ENCODE peak calls at places on chromosomes 13 and 19, in eight cellular contexts. V is fibroblast of pulmonary artery; I is activated T-helper 1 cell treated with anti-CD3 and anti-CD28 coated beads, Interleukin-12 subunit alpha, Interleukin-12 subunit beta, Interleukin-2, Interleukin-4 antibody, amounts not matched to agents 30 ng/mL and 10 ng/mL and 1 ng/mL, durations not matched to agents 14 hours and 24 hours and 36 hours; J is NCI-H345; A is HCEC 1CT; Z is HT-29; X is left ventricle myocardium inferior; C is cerebellum. D is an unnamed sample.

GRCh38 chr13:41613984-41614581 is 156.7 kb downstream of the RGCC start:
- DNase-seq in Z (peak; percentile 93), I (no peak), J (no peak), A (peak; percentile 98), X (peak; percentile 66), V (peak; percentile 97), C (no peak), D (no peak)

GRCh38 chr19:41702208-41702651 is 6.2 kb upstream of the CEACAM5 start:
- DNase-seq in Z (no peak), C (no peak), V (peak; percentile 11), A (peak; percentile 37), I (no peak), J (no peak), X (no peak), D (no peak)

GRCh38 chr19:44757057-44757734 is 8.7 kb downstream of the BCL3 start:
- DNase-seq in I (no peak), X (peak; percentile 81), A (peak; percentile 71), J (no peak), C (no peak), Z (no peak), V (peak; percentile 77), D (no peak)

GRCh38 chr19:47697863-47698609 is 15.2 kb upstream of the EHD2 start:
- DNase-seq in C (peak; percentile 90), J (peak; percentile 27), A (peak; percentile 75), V (peak; percentile 90), I (peak; percentile 38), X (peak; percentile 73), Z (peak; percentile 96), D (peak; percentile 19)

GRCh38 chr19:41626877-41627276 is at the start of gene CEACAM4:
- DNase-seq in I (no peak), V (no peak), J (no peak), X (peak; percentile 36), A (no peak), C (no peak), Z (no peak), D (no peak)

GRCh38 chr13:85013006-85013405 is 786.2 kb downstream of the SLITRK6 start:
- DNase-seq in I (no peak), C (no peak), Z (no peak), V (no peak), J (no peak), X (no peak), A (no peak), D (no peak)

GRCh38 chr19:14162871-14163297 is 26.5 kb upstream of the ASF1B start:
- DNase-seq in Z (no peak), J (no peak), I (no peak), V (no peak), A (no peak), X (no peak), C (no peak), D (no peak)

GRCh38 chr19:38046254-38047047 is 139.4 kb downstream of the SIPA1L3 start:
- DNase-seq in J (no peak), I (no peak), Z (no peak), V (no peak), C (no peak), A (no peak), X (no peak), D (no peak)

GRCh38 chr13:52760078-52760477 is 20.5 kb upstream of the CNMD start:
- DNase-seq in I (no peak), A (no peak), X (no peak), Z (no peak), V (no peak), J (peak; percentile 60), C (no peak), D (peak; percentile 46)

GRCh38 chr13:57345526-57345925 is 178.5 kb downstream of the PRR20E start:
- DNase-seq in I (no peak), J (no peak), Z (peak; percentile 11), C (no peak), X (no peak), A (no peak), V (no peak), D (no peak)

GRCh38 chr13:89869312-89869711 is 1478.2 kb upstream of the MIR17HG start:
- DNase-seq in J (no peak), A (no peak), X (no peak), Z (no peak), C (no peak), V (no peak), I (no peak), D (no peak)

GRCh38 chr19:18441804-18442788 is 4.2 kb upstream of the ISYNA1 start:
- DNase-seq in I (no peak), J (no peak), A (no peak), X (no peak), V (no peak), C (no peak), Z (no peak), D (no peak)

GRCh38 chr19:19937403-19937802 is 36.7 kb downstream of the ZNF93 start:
- DNase-seq in V (no peak), A (no peak), Z (no peak), C (no peak), J (no peak), I (no peak), X (no peak), D (no peak)

GRCh38 chr13:92805766-92806165 is 420.8 kb upstream of the GPC6 start:
- DNase-seq in J (no peak), I (no peak), C (no peak), X (no peak), V (no peak), A (peak; percentile 6), Z (no peak), D (no peak)

GRCh38 chr19:30742539-30742938 is 370.4 kb downstream of the ZNF536 start:
- DNase-seq in A (no peak), Z (no peak), J (no peak), I (no peak), C (no peak), X (no peak), V (no peak), D (no peak)

GRCh38 chr19:42091300-42092266 is 15.6 kb downstream of the ZNF574 start:
- DNase-seq in Z (peak; percentile 75), I (no peak), C (no peak), A (no peak), V (peak; percentile 69), J (peak; percentile 6), X (no peak), D (no peak)

GRCh38 chr13:25699600-25699999 is 327.8 kb downstream of the ATP8A2 start:
- DNase-seq in V (no peak), J (no peak), A (no peak), X (no peak), Z (no peak), I (no peak), C (no peak), D (no peak)

GRCh38 chr19:3826163-3826562 is 40.0 kb upstream of the MATK start:
- DNase-seq in C (no peak), Z (no peak), X (no peak), A (no peak), V (no peak), J (no peak), I (no peak), D (no peak)

GRCh38 chr19:38360839-38361631 is 13.3 kb upstream of the PSMD8 start:
- DNase-seq in J (no peak), V (no peak), Z (no peak), I (no peak), C (peak; percentile 26), A (no peak), X (no peak), D (no peak)

GRCh38 chr13:112723771-112724170 is 33.9 kb downstream of the ATP11A start:
- DNase-seq in Z (no peak), X (no peak), V (no peak), C (no peak), I (no peak), A (no peak), J (no peak), D (no peak)

GRCh38 chr13:39810091-39810877 is 154.8 kb downstream of the COG6 start:
- DNase-seq in V (peak; percentile 8), X (no peak), C (no peak), A (no peak), J (no peak), I (no peak), Z (peak; percentile 9), D (no peak)

GRCh38 chr13:31000889-31001288 is 68.4 kb downstream of the TEX26 start:
- DNase-seq in I (no peak), C (no peak), X (no peak), J (no peak), V (peak; percentile 49), Z (no peak), A (no peak), D (no peak)

GRCh38 chr13:21124853-21125252 is 51.5 kb downstream of the SKA3 start:
- DNase-seq in I (no peak), A (no peak), Z (peak; percentile 57), C (peak; percentile 28), X (no peak), V (peak; percentile 67), J (peak; percentile 93), D (peak; percentile 93)

GRCh38 chr19:18117364-18117691 is 19.8 kb downstream of the MAST3 start:
- DNase-seq in I (no peak), Z (no peak), J (no peak), C (no peak), X (no peak), V (no peak), A (no peak), D (no peak)

GRCh38 chr19:16876904-16877361 is 11.9 kb upstream of the F2RL3 start:
- DNase-seq in Z (peak; percentile 37), A (no peak), X (no peak), C (no peak), J (no peak), V (no peak), I (no peak), D (no peak)

GRCh38 chr13:20828540-20829364 is 55.0 kb upstream of the EEF1AKMT1 start:
- DNase-seq in I (peak; percentile 28), A (peak; percentile 57), J (peak; percentile 31), X (no peak), V (peak; percentile 72), Z (peak; percentile 81), C (peak; percentile 29), D (no peak)

GRCh38 chr13:77351326-77351725 is 24.4 kb upstream of the MYCBP2 start:
- DNase-seq in V (no peak), J (no peak), Z (no peak), I (no peak), A (no peak), C (no peak), X (no peak), D (no peak)

GRCh38 chr13:100339411-100339935 is 249.1 kb downstream of the GGACT start:
- DNase-seq in A (no peak), Z (no peak), C (no peak), J (no peak), X (no peak), I (no peak), V (no peak), D (no peak)

GRCh38 chr13:103799028-103799427 is 732.8 kb upstream of the SLC10A2 start:
- DNase-seq in A (no peak), X (no peak), C (no peak), I (no peak), Z (peak; percentile 37), V (no peak), J (peak; percentile 39), D (peak; percentile 34)

GRCh38 chr13:42119091-42119490 is 70.6 kb downstream of the DGKH start:
- DNase-seq in I (no peak), Z (no peak), C (no peak), X (no peak), J (no peak), V (no peak), A (no peak), D (no peak)

D was measured in SHP77 treated with DMSO at 0.1 percent for 48 hours.